ENCODE peak calls at places on chromosomes 11 and 22, in four cellular contexts. S is glutamatergic neuron, E is AG20443, J is neural progenitor cell. H is an unnamed sample.

GRCh38 chr11:3721002-3721401 is 49.8 kb upstream of the CHRNA10 start:
- DNase-seq in S (no peak), E (no peak), J (no peak), H (no peak)

GRCh38 chr11:15136166-15136565 is 21.4 kb downstream of the INSC start:
- DNase-seq in S (no peak), E (no peak), J (no peak), H (no peak)

GRCh38 chr11:5600374-5600851 is 4.0 kb downstream of the TRIM6 start:
- DNase-seq in S (peak; percentile 71), E (peak; percentile 81), J (peak; percentile 90), H (peak; percentile 62)

GRCh38 chr11:65522640-65523322 is 2.1 kb upstream of the SCYL1 start:
- DNase-seq in S (no peak), E (no peak), J (no peak), H (no peak)

GRCh38 chr11:43738600-43739409 is 58.3 kb downstream of the HSD17B12 start:
- DNase-seq in S (no peak), E (peak; percentile 81), J (peak; percentile 25), H (peak; percentile 79)

GRCh38 chr22:19438286-19438685 is 5.9 kb downstream of the MRPL40 start:
- DNase-seq in S (no peak), E (no peak), J (no peak), H (no peak)

GRCh38 chr11:1309498-1310314 is at the start of gene TOLLIP:
- DNase-seq in S (peak; percentile 99), E (peak; percentile 100), J (peak; percentile 97), H (peak; percentile 100)

GRCh38 chr22:49861642-49862407 is 8.2 kb downstream of the ZBED4 start:
- DNase-seq in S (no peak), E (no peak), J (no peak), H (no peak)

GRCh38 chr11:119584193-119585037 is 144.6 kb downstream of the NECTIN1 start:
- DNase-seq in S (peak; percentile 53), E (peak; percentile 68), J (peak; percentile 95), H (peak; percentile 62)

GRCh38 chr11:126917531-126918204 is 82.9 kb downstream of the KIRREL3 start:
- DNase-seq in S (no peak), E (peak; percentile 89), J (no peak), H (peak; percentile 94)

GRCh38 chr22:50573491-50574382 is 4.5 kb downstream of the CPT1B start:
- DNase-seq in S (no peak), E (no peak), J (no peak), H (no peak)